ENCODE peak calls at places on chromosome 9, in nine cellular contexts. One of them, this sample, is unnamed.

GRCh38 chr9:110142868-110143866 is 64.8 kb downstream of the C9orf152 start:
- DNase-seq in heart left ventricle: no peak
- DNase-seq in prostate gland: no peak
- DNase-seq in uterus: no peak
- DNase-seq in HCT116: no peak
- DNase-seq in esophagus squamous epithelium: no peak
- DNase-seq in suprapubic skin: no peak
- DNase-seq in HepG2: no peak
- DNase-seq in transverse colon: no peak
- DNase-seq in this sample: no peak

GRCh38 chr9:33426843-33427293 is 20.5 kb downstream of the AQP3 start:
- DNase-seq in heart left ventricle: no peak
- DNase-seq in prostate gland: no peak
- DNase-seq in uterus: no peak
- DNase-seq in HCT116: no peak
- DNase-seq in esophagus squamous epithelium: no peak
- DNase-seq in suprapubic skin: no peak
- DNase-seq in HepG2: no peak
- DNase-seq in transverse colon: no peak
- DNase-seq in this sample: no peak

GRCh38 chr9:122228906-122229837 is at the start of gene LHX6:
- DNase-seq in heart left ventricle: no peak
- DNase-seq in prostate gland: no peak
- DNase-seq in uterus: no peak
- DNase-seq in HCT116: no peak
- DNase-seq in esophagus squamous epithelium: no peak
- DNase-seq in suprapubic skin: no peak
- DNase-seq in HepG2: no peak
- DNase-seq in transverse colon: no peak
- DNase-seq in this sample: peak; percentile 88

GRCh38 chr9:134942421-134943119 is 24.9 kb upstream of the FCN1 start:
- DNase-seq in heart left ventricle: no peak
- DNase-seq in prostate gland: no peak
- DNase-seq in uterus: no peak
- DNase-seq in HCT116: no peak
- DNase-seq in esophagus squamous epithelium: no peak
- DNase-seq in suprapubic skin: no peak
- DNase-seq in HepG2: no peak
- DNase-seq in transverse colon: no peak
- DNase-seq in this sample: no peak

GRCh38 chr9:105760053-105760452 is 65.7 kb downstream of the TMEM38B start:
- DNase-seq in heart left ventricle: no peak
- DNase-seq in prostate gland: no peak
- DNase-seq in uterus: no peak
- DNase-seq in HCT116: peak; percentile 6
- DNase-seq in esophagus squamous epithelium: no peak
- DNase-seq in suprapubic skin: no peak
- DNase-seq in HepG2: no peak
- DNase-seq in transverse colon: no peak
- DNase-seq in this sample: no peak

GRCh38 chr9:115672477-115673316 is 480.9 kb upstream of the PAPPA start:
- DNase-seq in heart left ventricle: peak; percentile 20
- DNase-seq in prostate gland: no peak
- DNase-seq in uterus: no peak
- DNase-seq in HCT116: no peak
- DNase-seq in esophagus squamous epithelium: no peak
- DNase-seq in suprapubic skin: no peak
- DNase-seq in HepG2: peak; percentile 1
- DNase-seq in transverse colon: no peak
- DNase-seq in this sample: no peak

GRCh38 chr9:79301549-79301948 is 270.2 kb upstream of the TLE4 start:
- DNase-seq in heart left ventricle: no peak
- DNase-seq in prostate gland: no peak
- DNase-seq in uterus: no peak
- DNase-seq in HCT116: no peak
- DNase-seq in esophagus squamous epithelium: no peak
- DNase-seq in suprapubic skin: no peak
- DNase-seq in HepG2: no peak
- DNase-seq in transverse colon: no peak
- DNase-seq in this sample: no peak

GRCh38 chr9:115015018-115015635 is 84.7 kb upstream of the TNFSF8 start:
- DNase-seq in heart left ventricle: no peak
- DNase-seq in prostate gland: no peak
- DNase-seq in uterus: no peak
- DNase-seq in HCT116: peak; percentile 40
- DNase-seq in esophagus squamous epithelium: no peak
- DNase-seq in suprapubic skin: no peak
- DNase-seq in HepG2: peak; percentile 7
- DNase-seq in transverse colon: peak; percentile 28
- DNase-seq in this sample: peak; percentile 82

GRCh38 chr9:135705376-135705775 is 3.4 kb downstream of the KCNT1 start:
- DNase-seq in heart left ventricle: no peak
- DNase-seq in prostate gland: no peak
- DNase-seq in uterus: no peak
- DNase-seq in HCT116: no peak
- DNase-seq in esophagus squamous epithelium: no peak
- DNase-seq in suprapubic skin: no peak
- DNase-seq in HepG2: no peak
- DNase-seq in transverse colon: no peak
- DNase-seq in this sample: no peak

GRCh38 chr9:112446080-112446479 is 40.5 kb upstream of the KIAA1958 start:
- DNase-seq in heart left ventricle: no peak
- DNase-seq in prostate gland: no peak
- DNase-seq in uterus: no peak
- DNase-seq in HCT116: no peak
- DNase-seq in esophagus squamous epithelium: no peak
- DNase-seq in suprapubic skin: no peak
- DNase-seq in HepG2: no peak
- DNase-seq in transverse colon: no peak
- DNase-seq in this sample: no peak

GRCh38 chr9:129875687-129876395 is 40.6 kb downstream of the USP20 start:
- DNase-seq in heart left ventricle: no peak
- DNase-seq in prostate gland: no peak
- DNase-seq in uterus: no peak
- DNase-seq in HCT116: no peak
- DNase-seq in esophagus squamous epithelium: no peak
- DNase-seq in suprapubic skin: no peak
- DNase-seq in HepG2: no peak
- DNase-seq in transverse colon: no peak
- DNase-seq in this sample: no peak

GRCh38 chr9:129873563-129873962 is 38.3 kb downstream of the USP20 start:
- DNase-seq in heart left ventricle: no peak
- DNase-seq in prostate gland: no peak
- DNase-seq in uterus: no peak
- DNase-seq in HCT116: no peak
- DNase-seq in esophagus squamous epithelium: no peak
- DNase-seq in suprapubic skin: no peak
- DNase-seq in HepG2: no peak
- DNase-seq in transverse colon: no peak
- DNase-seq in this sample: no peak

GRCh38 chr9:129876815-129877214 is 41.6 kb downstream of the USP20 start:
- DNase-seq in heart left ventricle: no peak
- DNase-seq in prostate gland: no peak
- DNase-seq in uterus: no peak
- DNase-seq in HCT116: no peak
- DNase-seq in esophagus squamous epithelium: no peak
- DNase-seq in suprapubic skin: no peak
- DNase-seq in HepG2: no peak
- DNase-seq in transverse colon: no peak
- DNase-seq in this sample: no peak

GRCh38 chr9:129874261-129875101 is 39.2 kb downstream of the USP20 start:
- DNase-seq in heart left ventricle: no peak
- DNase-seq in prostate gland: no peak
- DNase-seq in uterus: no peak
- DNase-seq in HCT116: no peak
- DNase-seq in esophagus squamous epithelium: no peak
- DNase-seq in suprapubic skin: no peak
- DNase-seq in HepG2: no peak
- DNase-seq in transverse colon: no peak
- DNase-seq in this sample: no peak

GRCh38 chr9:129875181-129875611 is 39.9 kb downstream of the USP20 start:
- DNase-seq in heart left ventricle: no peak
- DNase-seq in prostate gland: no peak
- DNase-seq in uterus: no peak
- DNase-seq in HCT116: no peak
- DNase-seq in esophagus squamous epithelium: no peak
- DNase-seq in suprapubic skin: no peak
- DNase-seq in HepG2: no peak
- DNase-seq in transverse colon: no peak
- DNase-seq in this sample: no peak
- TF ChIP-seq POLR2A in heart left ventricle: no peak
- TF ChIP-seq POLR2A in prostate gland: no peak
- TF ChIP-seq POLR2A in uterus: no peak
- TF ChIP-seq POLR2A in HCT116: no peak
- TF ChIP-seq POLR2A in esophagus squamous epithelium: no peak
- TF ChIP-seq POLR2A in suprapubic skin: no peak
- TF ChIP-seq POLR2A in HepG2: no peak
- TF ChIP-seq POLR2A in transverse colon: no peak
- TF ChIP-seq POLR2A in this sample: no peak

GRCh38 chr9:87084407-87084806 is 137.1 kb upstream of the GAS1 start:
- DNase-seq in heart left ventricle: no peak
- DNase-seq in prostate gland: no peak
- DNase-seq in uterus: no peak
- DNase-seq in HCT116: no peak
- DNase-seq in esophagus squamous epithelium: no peak
- DNase-seq in suprapubic skin: no peak
- DNase-seq in HepG2: no peak
- DNase-seq in transverse colon: no peak
- DNase-seq in this sample: no peak

GRCh38 chr9:87086111-87086510 is 138.8 kb upstream of the GAS1 start:
- DNase-seq in heart left ventricle: peak; percentile 36
- DNase-seq in prostate gland: no peak
- DNase-seq in uterus: peak; percentile 31
- DNase-seq in HCT116: no peak
- DNase-seq in esophagus squamous epithelium: no peak
- DNase-seq in suprapubic skin: no peak
- DNase-seq in HepG2: no peak
- DNase-seq in transverse colon: no peak
- DNase-seq in this sample: no peak

GRCh38 chr9:87083986-87084385 is 136.7 kb upstream of the GAS1 start:
- DNase-seq in heart left ventricle: no peak
- DNase-seq in prostate gland: no peak
- DNase-seq in uterus: no peak
- DNase-seq in HCT116: no peak
- DNase-seq in esophagus squamous epithelium: no peak
- DNase-seq in suprapubic skin: no peak
- DNase-seq in HepG2: no peak
- DNase-seq in transverse colon: no peak
- DNase-seq in this sample: no peak

GRCh38 chr9:87085521-87085920 is 138.2 kb upstream of the GAS1 start:
- DNase-seq in heart left ventricle: no peak
- DNase-seq in prostate gland: no peak
- DNase-seq in uterus: no peak
- DNase-seq in HCT116: no peak
- DNase-seq in esophagus squamous epithelium: no peak
- DNase-seq in suprapubic skin: no peak
- DNase-seq in HepG2: no peak
- DNase-seq in transverse colon: no peak
- DNase-seq in this sample: no peak

GRCh38 chr9:87085073-87085472 is 137.8 kb upstream of the GAS1 start:
- DNase-seq in heart left ventricle: no peak
- DNase-seq in prostate gland: no peak
- DNase-seq in uterus: no peak
- DNase-seq in HCT116: no peak
- DNase-seq in esophagus squamous epithelium: no peak
- DNase-seq in suprapubic skin: no peak
- DNase-seq in HepG2: no peak
- DNase-seq in transverse colon: no peak
- DNase-seq in this sample: no peak
- TF ChIP-seq POLR2A in heart left ventricle: no peak
- TF ChIP-seq POLR2A in prostate gland: no peak
- TF ChIP-seq POLR2A in uterus: no peak
- TF ChIP-seq POLR2A in HCT116: no peak
- TF ChIP-seq POLR2A in esophagus squamous epithelium: no peak
- TF ChIP-seq POLR2A in suprapubic skin: no peak
- TF ChIP-seq POLR2A in HepG2: no peak
- TF ChIP-seq POLR2A in transverse colon: no peak
- TF ChIP-seq POLR2A in this sample: no peak

DNA sequence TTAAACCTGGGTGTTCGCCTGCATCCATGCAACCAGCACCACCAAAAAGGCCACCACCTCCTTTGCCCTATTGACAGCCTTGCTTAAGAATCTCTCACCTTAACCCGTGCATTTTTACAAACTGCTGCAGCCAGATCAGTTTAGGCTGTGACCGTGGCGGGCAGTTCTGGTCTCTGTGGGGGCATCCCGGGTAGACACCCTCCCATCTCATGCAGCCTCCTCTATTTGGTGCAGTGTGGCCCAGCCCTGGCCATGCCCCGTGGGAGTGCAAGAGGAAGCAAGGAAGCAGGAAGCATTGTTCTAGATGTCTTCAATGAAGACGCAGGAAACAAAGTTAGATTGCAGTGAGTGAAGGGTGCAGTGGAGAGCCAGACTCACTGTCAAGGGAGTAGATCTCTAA is 108.8 kb upstream of the MVB12B start:
- DNase-seq in heart left ventricle: no peak
- DNase-seq in prostate gland: no peak
- DNase-seq in uterus: no peak
- DNase-seq in HCT116: no peak
- DNase-seq in esophagus squamous epithelium: no peak
- DNase-seq in suprapubic skin: no peak
- DNase-seq in HepG2: no peak
- DNase-seq in transverse colon: no peak
- DNase-seq in this sample: no peak
- TF ChIP-seq POLR2A in heart left ventricle: no peak
- TF ChIP-seq POLR2A in prostate gland: no peak
- TF ChIP-seq POLR2A in uterus: no peak
- TF ChIP-seq POLR2A in HCT116: no peak
- TF ChIP-seq POLR2A in esophagus squamous epithelium: no peak
- TF ChIP-seq POLR2A in suprapubic skin: no peak
- TF ChIP-seq POLR2A in HepG2: no peak
- TF ChIP-seq POLR2A in transverse colon: no peak
- TF ChIP-seq POLR2A in this sample: no peak

DNA sequence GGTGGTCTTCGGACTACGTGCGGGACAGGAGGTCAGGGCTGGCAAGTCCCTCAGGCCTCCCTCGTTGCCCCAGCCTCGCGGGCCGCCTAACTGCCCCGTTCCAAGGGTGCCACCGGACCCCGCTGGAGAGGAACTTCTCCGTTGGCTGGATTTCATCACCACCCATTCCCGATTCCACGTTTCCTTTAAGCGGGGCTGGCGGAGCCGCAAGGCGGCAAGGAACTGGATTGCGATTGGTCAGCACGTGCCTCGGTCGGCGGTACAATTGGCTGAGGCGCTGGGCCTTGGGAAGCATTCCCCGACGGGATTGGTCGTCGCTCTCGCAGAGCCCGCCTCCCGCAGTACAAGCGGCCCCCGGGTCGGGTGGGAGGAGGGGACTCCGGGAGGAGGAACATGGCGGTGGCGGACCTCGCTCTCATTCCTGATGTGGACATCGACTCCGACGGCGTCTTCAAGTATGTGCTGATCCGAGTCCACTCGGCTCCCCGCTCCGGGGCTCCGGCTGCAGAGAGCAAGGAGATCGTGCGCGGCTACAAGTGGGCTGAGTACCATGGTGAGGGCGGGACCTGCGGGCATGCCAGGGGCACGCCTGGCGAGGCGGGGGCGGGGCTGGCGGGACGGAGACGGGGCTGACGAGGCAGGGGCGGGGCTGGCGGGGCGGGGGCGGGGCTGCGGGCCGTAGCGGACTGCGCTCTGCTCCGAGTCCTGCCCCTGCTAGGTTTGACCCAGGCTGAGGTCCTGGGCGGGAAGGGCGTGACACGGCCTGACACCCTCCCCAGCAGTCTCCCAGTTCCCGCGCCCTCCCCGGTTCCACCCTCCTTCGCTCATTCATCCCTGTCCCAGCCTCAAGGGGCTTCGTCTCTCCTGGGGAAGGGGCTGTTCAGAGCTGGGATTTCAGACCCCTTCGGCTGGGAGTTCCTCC is at the start of gene PHPT1:
- DNase-seq in heart left ventricle: peak; percentile 99
- DNase-seq in prostate gland: peak; percentile 99
- DNase-seq in uterus: peak; percentile 98
- DNase-seq in HCT116: peak; percentile 98
- DNase-seq in esophagus squamous epithelium: peak; percentile 91
- DNase-seq in suprapubic skin: peak; percentile 100
- DNase-seq in HepG2: peak; percentile 97
- DNase-seq in transverse colon: peak; percentile 98
- DNase-seq in this sample: peak; percentile 100
- TF ChIP-seq POLR2A in heart left ventricle: peak; percentile 85
- TF ChIP-seq POLR2A in prostate gland: peak; percentile 61
- TF ChIP-seq POLR2A in uterus: no peak
- TF ChIP-seq POLR2A in HCT116: peak; percentile 76
- TF ChIP-seq POLR2A in esophagus squamous epithelium: peak; percentile 39
- TF ChIP-seq POLR2A in suprapubic skin: peak; percentile 37
- TF ChIP-seq POLR2A in HepG2: no peak
- TF ChIP-seq POLR2A in transverse colon: peak; percentile 85
- TF ChIP-seq POLR2A in this sample: peak; percentile 61